ENCODE peak calls at places on chromosomes 3 and 15, in four cellular contexts. T is upper lobe of right lung; C is CD8-positive, alpha-beta T cell; W is heart left ventricle. A is an unnamed sample. For H3K4me1, the result is how much of the 10 kb centered on the place peaks cover.

GRCh38 chr3:127141921-127142730 is 50.8 kb upstream of the PRR23E start:
- DNase-seq in T (no peak), C (no peak), W (no peak), A (no peak)

GRCh38 chr3:31244929-31245817 is 287.6 kb upstream of the STT3B start:
- DNase-seq in T (no peak), C (no peak), W (no peak), A (no peak)

GRCh38 chr3:114928989-114929620 is 218.0 kb downstream of the ZBTB20 start:
- DNase-seq in T (no peak), C (no peak), W (no peak), A (no peak)

GRCh38 chr3:186511245-186511644 is 32.9 kb downstream of the CRYGS start:
- DNase-seq in T (no peak), C (no peak), W (no peak), A (no peak)

GRCh38 chr3:195580733-195581443 is 2.9 kb downstream of the APOD start:
- DNase-seq in T (no peak), C (no peak), W (no peak), A (no peak)

GRCh38 chr15:37058316-37058985 is 41.9 kb downstream of the MEIS2 start:
- DNase-seq in T (no peak), C (no peak), W (no peak), A (no peak)

GRCh38 chr3:142916611-142917010 is 27.7 kb upstream of the PCOLCE2 start:
- DNase-seq in T (no peak), C (no peak), W (no peak), A (no peak)

GRCh38 chr15:60683156-60683555 is 204.2 kb upstream of the ICE2 start:
- DNase-seq in T (no peak), C (no peak), W (no peak), A (no peak)

GRCh38 chr15:38576261-38576660 is 11.6 kb upstream of the RASGRP1 start:
- DNase-seq in T (no peak), C (no peak), W (no peak), A (no peak)

GRCh38 chr3:99248913-99249312 is 347.4 kb upstream of the DCBLD2 start:
- DNase-seq in T (no peak), C (no peak), W (no peak), A (no peak)

GRCh38 chr3:16203031-16203430 is 28.6 kb downstream of the GALNT15 start:
- DNase-seq in T (no peak), C (no peak), W (no peak), A (no peak)

GRCh38 chr15:29433050-29433318 is 163.4 kb upstream of the NSMCE3 start:
- DNase-seq in T (no peak), C (no peak), W (no peak), A (no peak)

GRCh38 chr15:83571820-83572707 is 81.9 kb upstream of the ADAMTSL3 start:
- DNase-seq in T (no peak), C (no peak), W (no peak), A (no peak)

GRCh38 chr15:36782681-36783080 is 203.3 kb downstream of the CDIN1 start:
- DNase-seq in T (no peak), C (no peak), W (no peak), A (no peak)

GRCh38 chr3:129626744-129627349 is 20.4 kb upstream of the PLXND1 start:
- DNase-seq in T (peak), C (peak), W (peak), A (peak)

GRCh38 chr3:12705981-12706380 is 42.1 kb upstream of the RAF1 start:
- DNase-seq in T (no peak), C (no peak), W (no peak), A (no peak)

GRCh38 chr3:13336592-13336991 is 83.5 kb downstream of the NUP210 start:
- DNase-seq in T (no peak), C (no peak), W (no peak), A (no peak)

GRCh38 chr3:118801899-118802298 is 232.7 kb downstream of the IGSF11 start:
- DNase-seq in T (no peak), C (no peak), W (peak), A (no peak)

GRCh38 chr15:90565866-90566265 is 36.1 kb downstream of the CRTC3 start:
- DNase-seq in T (no peak), C (no peak), W (no peak), A (no peak)

GRCh38 chr3:96266395-96267187 is 547.8 kb upstream of the EPHA6 start:
- DNase-seq in T (no peak), C (no peak), W (no peak), A (no peak)

GRCh38 chr3:24288538-24289236 is 206.0 kb downstream of the THRB start:
- DNase-seq in T (no peak), C (no peak), W (peak), A (no peak)

GRCh38 chr3:64300790-64301423 is 75.6 kb upstream of the PRICKLE2 start:
- DNase-seq in T (no peak), C (no peak), W (no peak), A (no peak)

GRCh38 chr15:55786341-55786740 is 43.4 kb upstream of the PRTG start:
- DNase-seq in T (no peak), C (no peak), W (no peak), A (no peak)

DNA sequence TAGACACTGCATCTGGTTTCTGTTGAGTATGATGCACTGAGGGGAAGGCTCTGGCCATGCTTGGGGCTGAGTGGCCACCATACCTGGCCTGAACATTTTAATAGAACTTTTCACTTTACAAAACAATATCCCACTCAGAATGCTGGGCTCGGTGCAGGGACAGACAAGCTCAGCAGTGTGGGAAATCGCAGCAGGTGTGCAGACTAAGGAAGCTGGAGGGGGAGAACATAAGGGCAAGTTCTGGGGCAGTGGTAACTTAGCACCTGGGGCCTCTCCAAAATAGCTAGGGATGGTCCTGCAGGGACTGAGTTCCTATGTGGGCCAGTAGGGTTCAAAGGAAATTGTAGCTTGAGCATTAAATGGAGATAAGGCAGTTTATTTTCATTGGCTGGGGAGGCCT is 90.9 kb upstream of the RNU6-1 start:
- DNase-seq in T (no peak), C (no peak), W (no peak), A (no peak)
- H3K27ac ChIP-seq in T (no peak), C (no peak), W (no peak), A (no peak)

DNA sequence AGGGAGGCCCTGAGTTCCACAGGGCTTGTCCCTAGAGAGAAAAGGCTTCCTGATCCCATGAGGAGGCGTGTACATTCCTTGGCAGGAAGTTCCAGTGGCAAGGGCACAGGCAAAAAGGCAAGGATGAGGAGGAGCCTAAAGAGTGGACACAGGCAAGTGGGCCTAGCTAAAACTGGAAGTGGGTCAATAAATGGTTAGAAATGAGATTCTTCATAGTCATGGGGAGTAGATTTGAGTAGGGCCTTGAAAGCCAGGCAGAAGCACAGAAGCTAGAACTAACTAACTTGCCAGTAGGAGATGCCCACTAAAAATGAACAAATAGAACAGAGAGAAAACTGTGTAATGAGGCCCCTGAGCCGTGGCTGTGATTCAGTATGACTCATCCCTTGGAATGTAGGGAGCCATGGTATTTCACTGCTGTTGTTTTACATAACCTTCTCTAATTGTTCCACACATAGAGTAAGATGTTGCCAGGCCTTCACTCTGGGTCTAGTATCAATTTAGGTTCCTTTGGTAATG is 44.7 kb upstream of the MANF start:
- DNase-seq in T (no peak), C (no peak), W (no peak), A (no peak)
- H3K4me3 ChIP-seq in T (no peak), C (no peak), W (no peak), A (no peak)

GRCh38 chr15:67195305-67195704 is 59.2 kb downstream of the AAGAB start:
- DNase-seq in T (no peak), C (no peak), W (no peak), A (no peak)
- H3K4me1 ChIP-seq in T (under half), C (under half), W (under half), A (under half)

DNA sequence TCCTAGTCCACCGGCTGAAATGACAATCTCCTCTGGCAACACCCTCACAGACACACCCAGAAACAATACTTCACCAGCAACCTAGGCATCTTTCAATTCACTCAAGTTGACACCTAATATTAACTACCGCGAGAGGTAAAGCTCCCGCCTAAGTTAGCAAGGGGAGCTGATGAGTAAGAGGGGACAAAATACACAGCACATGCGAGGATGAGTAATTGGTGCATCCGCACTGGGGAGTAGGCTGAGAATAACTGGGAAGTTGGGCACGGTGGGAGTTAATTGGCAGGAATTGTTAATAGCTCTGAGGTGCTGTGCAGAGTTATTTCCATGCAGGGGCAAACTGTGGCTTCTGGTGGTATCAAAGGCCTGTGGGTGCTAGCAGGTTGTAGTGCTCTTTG is 14.5 kb upstream of the PLD1 start:
- DNase-seq in T (no peak), C (no peak), W (no peak), A (no peak)
- H3K27ac ChIP-seq in T (no peak), C (no peak), W (peak), A (no peak)

GRCh38 chr3:52317178-52317577 is 1.1 kb downstream of the DNAH1 start:
- DNase-seq in T (no peak), C (no peak), W (no peak), A (no peak)
- H3K4me3 ChIP-seq in T (peak), C (peak), W (peak), A (no peak)

GRCh38 chr3:166080096-166080495 is 242.9 kb upstream of the BCHE start:
- DNase-seq in T (no peak), C (no peak), W (no peak), A (no peak)
- H3K4me1 ChIP-seq in T (under half), C (under half), W (under half), A (under half)

GRCh38 chr3:164903820-164904451 is 174.4 kb downstream of the SI start:
- DNase-seq in T (no peak), C (no peak), W (no peak), A (no peak)
- H3K27ac ChIP-seq in T (no peak), C (no peak), W (no peak), A (no peak)

GRCh38 chr3:179181993-179182551 is 33.9 kb downstream of the PIK3CA start:
- DNase-seq in T (no peak), C (no peak), W (no peak), A (no peak)

GRCh38 chr3:179179979-179180758 is 32.0 kb downstream of the PIK3CA start:
- DNase-seq in T (no peak), C (no peak), W (no peak), A (no peak)

GRCh38 chr3:179186426-179186825 is 38.3 kb downstream of the PIK3CA start:
- DNase-seq in T (no peak), C (no peak), W (no peak), A (no peak)

GRCh38 chr3:179181021-179181472 is 32.9 kb downstream of the PIK3CA start:
- DNase-seq in T (no peak), C (no peak), W (no peak), A (no peak)

GRCh38 chr3:179182892-179183291 is 34.7 kb downstream of the PIK3CA start:
- DNase-seq in T (no peak), C (no peak), W (no peak), A (no peak)
- H3K4me3 ChIP-seq in T (no peak), C (no peak), W (no peak), A (no peak)

GRCh38 chr3:165682734-165683133 is 154.5 kb downstream of the BCHE start:
- DNase-seq in T (no peak), C (no peak), W (no peak), A (no peak)
- H3K4me1 ChIP-seq in T (under half), C (under half), W (under half), A (under half)

GRCh38 chr15:97962263-97962662 is 1.8 kb downstream of the ARRDC4 start:
- DNase-seq in T (no peak), C (no peak), W (no peak), A (no peak)
- H3K27ac ChIP-seq in T (no peak), C (no peak), W (no peak), A (no peak)